ENCODE peak calls at places on chromosomes 7 and 10, in six cellular contexts. K, X, M, V, Q and Y are unnamed samples.

GRCh38 chr10:10589540-10589939 is 428.1 kb upstream of the CELF2 start:
- DNase-seq in Q (no peak), M (no peak), V (no peak), K (no peak), X (peak; percentile 1), Y (no peak)

GRCh38 chr10:130109796-130110235 is 814 bp downstream of the C10orf143 start:
- DNase-seq in V (peak; percentile 83), Q (peak; percentile 78), X (no peak), K (peak; percentile 43), M (peak; percentile 61), Y (no peak)

GRCh38 chr10:49164587-49165188 is 23.5 kb downstream of the TMEM273 start:
- DNase-seq in M (no peak), Q (peak; percentile 78), K (peak; percentile 72), V (peak; percentile 28), X (peak; percentile 50), Y (peak; percentile 39)

GRCh38 chr7:157136372-157136771 is 2.4 kb upstream of the UBE3C start:
- DNase-seq in Q (no peak), V (peak; percentile 49), K (no peak), M (no peak), X (no peak), Y (no peak)

GRCh38 chr7:158748335-158748734 is 43.7 kb upstream of the NCAPG2 start:
- DNase-seq in V (no peak), M (no peak), K (no peak), X (no peak), Q (peak; percentile 6), Y (no peak)

GRCh38 chr10:49474901-49475300 is 64.0 kb downstream of the ERCC6 start:
- DNase-seq in V (no peak), M (no peak), Q (no peak), X (no peak), K (no peak), Y (no peak)

GRCh38 chr10:7708832-7709231 is 5.7 kb downstream of the ITIH2 start:
- DNase-seq in M (no peak), Q (no peak), X (no peak), V (no peak), K (no peak), Y (no peak)

GRCh38 chr10:24209421-24209770 is 458 bp downstream of the KIAA1217 start:
- DNase-seq in M (no peak), V (no peak), Q (no peak), K (no peak), X (no peak), Y (no peak)

GRCh38 chr7:149785402-149785801 is 12.0 kb upstream of the ZNF467 start:
- DNase-seq in V (no peak), K (no peak), M (no peak), Q (no peak), X (no peak), Y (no peak)

GRCh38 chr10:61902448-61903183 is 1.1 kb downstream of the ARID5B start:
- DNase-seq in K (peak; percentile 42), Q (no peak), M (no peak), X (no peak), V (peak; percentile 70), Y (no peak)

GRCh38 chr10:60968504-60968903 is 24.5 kb upstream of the RHOBTB1 start:
- DNase-seq in V (no peak), M (no peak), X (no peak), Q (no peak), K (no peak), Y (no peak)

GRCh38 chr7:92685146-92686042 is 95.2 kb upstream of the FAM133B start:
- DNase-seq in X (no peak), Q (no peak), K (no peak), V (no peak), M (no peak), Y (no peak)

GRCh38 chr7:149468208-149468607 is 7.3 kb upstream of the ZNF777 start:
- DNase-seq in M (no peak), Q (no peak), V (no peak), X (no peak), K (no peak), Y (no peak)

GRCh38 chr7:140674356-140674800 is 1.6 kb downstream of the ADCK2 start:
- DNase-seq in X (no peak), Q (no peak), V (no peak), M (no peak), K (no peak), Y (peak; percentile 43)

GRCh38 chr7:140673770-140674155 is 1.0 kb downstream of the ADCK2 start:
- DNase-seq in M (no peak), Q (peak; percentile 68), V (no peak), K (no peak), X (no peak), Y (no peak)

GRCh38 chr7:140671966-140672365 is 779 bp upstream of the ADCK2 start:
- DNase-seq in X (no peak), V (no peak), K (no peak), M (no peak), Q (peak; percentile 52), Y (no peak)

GRCh38 chr7:140673063-140673769 is 471 bp downstream of the ADCK2 start:
- DNase-seq in K (peak; percentile 71), M (no peak), X (peak; percentile 59), Q (peak; percentile 82), V (no peak), Y (peak; percentile 65)

GRCh38 chr7:140672382-140673062 is at the start of gene ADCK2:
- DNase-seq in Q (no peak), K (peak; percentile 99), X (peak; percentile 90), M (no peak), V (no peak), Y (peak; percentile 90)
- TF ChIP-seq POLR2A in Q (no peak), K (no peak), X (no peak), M (no peak), V (no peak), Y (no peak)

DNA sequence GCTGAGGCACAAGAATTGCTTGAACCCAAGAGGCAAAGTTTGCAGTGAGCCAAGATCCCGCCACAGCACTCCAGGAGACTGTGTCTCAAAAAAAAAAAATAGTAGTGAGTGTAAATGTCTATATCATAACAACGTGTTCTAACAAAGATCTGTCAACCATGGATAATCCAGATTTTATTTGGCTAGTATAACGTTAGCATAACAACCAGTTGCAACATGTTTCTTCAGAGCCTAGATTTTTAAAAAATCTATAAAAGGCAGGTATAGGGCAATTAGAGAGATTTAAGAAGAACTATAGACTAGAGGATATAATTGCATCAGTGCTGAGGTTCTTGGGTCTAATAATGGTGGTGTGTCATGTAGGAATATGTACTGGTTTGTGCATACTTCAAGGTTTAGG is 30.5 kb downstream of the DLG5 start:
- DNase-seq in X (no peak), V (no peak), K (no peak), M (no peak), Q (no peak), Y (no peak)
- TF ChIP-seq POLR2AphosphoS5 in X (no peak), V (no peak), K (no peak), M (no peak), Q (no peak), Y (no peak)

GRCh38 chr7:12610899-12611298 is 40.4 kb downstream of the SCIN start:
- DNase-seq in K (no peak), V (no peak), M (no peak), Q (no peak), X (no peak), Y (no peak)

GRCh38 chr7:12612622-12613021 is 42.1 kb downstream of the SCIN start:
- DNase-seq in M (no peak), K (no peak), Q (no peak), V (no peak), X (no peak), Y (no peak)

GRCh38 chr7:12609556-12609955 is 39.0 kb downstream of the SCIN start:
- DNase-seq in Q (no peak), K (no peak), X (no peak), M (no peak), V (no peak), Y (no peak)

GRCh38 chr7:12601302-12601869 is 30.9 kb downstream of the SCIN start:
- DNase-seq in K (no peak), Q (no peak), M (no peak), V (no peak), X (no peak), Y (no peak)

DNA sequence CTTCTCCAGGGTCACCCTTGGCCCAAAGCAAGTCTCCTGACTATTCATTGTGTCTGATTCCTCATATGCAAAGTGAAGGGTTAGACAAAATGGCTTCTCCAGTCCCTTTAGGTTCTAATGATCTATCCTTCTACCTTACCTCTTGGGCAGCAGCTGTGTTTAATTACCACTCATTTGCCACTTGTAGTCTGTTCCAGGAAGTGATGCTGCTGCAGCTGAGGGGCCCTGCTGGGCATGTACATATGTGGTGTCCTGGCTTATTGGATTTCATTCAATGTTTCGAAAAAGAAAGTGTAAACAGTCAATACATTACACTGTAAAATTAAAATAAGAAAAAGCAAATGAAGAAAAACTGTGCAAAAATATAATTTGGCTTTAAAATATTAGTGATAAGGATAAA is 36.6 kb downstream of the SCIN start:
- DNase-seq in M (no peak), Q (no peak), V (no peak), X (no peak), K (no peak), Y (no peak)
- TF ChIP-seq TAF1 in M (no peak), Q (no peak), V (no peak), X (no peak), K (no peak), Y (no peak)

GRCh38 chr7:151735854-151736402 is 141.0 kb downstream of the PRKAG2 start:
- DNase-seq in X (no peak), K (no peak), M (no peak), V (no peak), Q (no peak), Y (no peak)
- TF ChIP-seq POLR2A in X (no peak), K (no peak), M (no peak), V (no peak), Q (no peak), Y (no peak)

DNA sequence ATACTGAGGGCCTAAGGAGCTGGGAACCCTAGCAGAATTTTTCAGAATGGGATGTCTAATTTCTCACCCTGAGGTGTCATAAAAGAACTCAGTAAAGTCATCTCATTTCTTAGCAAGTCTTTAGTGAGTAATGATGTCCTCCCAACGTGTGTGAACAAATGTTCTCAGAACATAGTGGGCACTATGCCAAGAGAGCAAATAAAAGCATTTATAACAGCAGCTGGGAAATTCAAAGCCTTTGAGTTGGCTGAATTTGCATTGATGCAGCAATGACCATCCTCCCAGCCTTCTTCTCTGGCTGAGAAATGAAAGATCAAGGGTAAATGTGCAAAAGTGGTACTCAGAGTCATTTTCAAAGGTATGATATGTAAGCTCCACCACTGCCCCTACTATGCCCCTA is 109.4 kb downstream of the FAM107B start:
- DNase-seq in Q (no peak), X (no peak), K (no peak), M (no peak), V (no peak), Y (no peak)
- TF ChIP-seq POLR2AphosphoS5 in Q (no peak), X (no peak), K (no peak), M (no peak), V (no peak), Y (no peak)

DNA sequence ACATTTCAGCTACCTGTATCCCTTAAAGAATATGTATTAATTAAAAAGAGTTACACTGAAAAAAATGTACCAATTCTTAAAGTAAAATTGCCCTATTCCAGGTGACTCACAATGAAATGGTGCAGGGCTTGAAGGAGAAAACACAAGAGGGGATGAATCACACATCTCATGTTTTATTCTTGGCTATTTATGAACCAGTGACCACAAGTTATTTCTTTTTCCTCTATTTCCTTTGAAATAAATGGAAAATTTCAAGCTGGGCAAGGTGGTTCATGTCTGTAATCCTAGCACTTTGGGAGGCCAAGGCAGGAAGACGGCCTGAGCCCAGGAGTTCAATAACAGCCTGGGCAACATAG is 106.8 kb downstream of the UBE2H start:
- DNase-seq in X (no peak), Q (no peak), M (no peak), K (no peak), V (no peak), Y (no peak)
- TF ChIP-seq TAF1 in X (no peak), Q (no peak), M (no peak), K (no peak), V (no peak), Y (no peak)

GRCh38 chr7:73624669-73625001 is 313 bp upstream of the MLXIPL start:
- DNase-seq in K (no peak), Q (no peak), X (no peak), V (no peak), M (no peak), Y (no peak)
- TF ChIP-seq POLR2A in K (no peak), Q (no peak), X (no peak), V (no peak), M (no peak), Y (no peak)